ENCODE peak calls at places on chromosomes 7 and 10, in nine cellular contexts. N is Peyer's patch, V is glutamatergic neuron, S is C1 segment of cervical spinal cord, M is occipital lobe, R is non-pigmented ciliary epithelial cell, T is WERI-Rb-1, L is heart left ventricle, Q is neuronal stem cell. I is an unnamed sample.

GRCh38 chr7:99380032-99380822 is 5.7 kb downstream of the ARPC1B start:
- DNase-seq in R (no peak), T (no peak), N (no peak), V (no peak), S (peak), L (peak), Q (no peak), M (peak), I (peak)

GRCh38 chr7:48759431-48760080 is 164.8 kb upstream of the CDC14C start:
- DNase-seq in N (no peak), L (no peak), V (peak), R (no peak), S (no peak), M (no peak), T (peak), Q (no peak), I (no peak)

GRCh38 chr10:70442332-70442988 is 979 bp upstream of the NODAL start:
- DNase-seq in T (no peak), L (no peak), M (no peak), V (no peak), R (no peak), N (no peak), Q (no peak), S (no peak), I (no peak)

GRCh38 chr7:157302314-157302711 is 34.5 kb upstream of the DNAJB6 start:
- DNase-seq in T (no peak), M (no peak), V (no peak), Q (no peak), R (no peak), L (peak), S (peak), N (no peak), I (peak)

GRCh38 chr7:87225696-87226095 is 6.2 kb upstream of the TMEM243 start:
- DNase-seq in L (no peak), Q (no peak), S (no peak), V (no peak), N (no peak), T (no peak), M (no peak), R (no peak), I (no peak)

GRCh38 chr10:31921031-31921430 is 7.6 kb downstream of the ARHGAP12 start:
- DNase-seq in S (no peak), T (no peak), Q (no peak), R (no peak), L (no peak), V (no peak), M (no peak), N (no peak), I (no peak)

GRCh38 chr10:31366703-31367102 is 47.7 kb downstream of the ZEB1 start:
- DNase-seq in V (no peak), T (no peak), L (no peak), M (no peak), Q (no peak), N (no peak), S (no peak), R (no peak), I (no peak)

GRCh38 chr7:105935250-105935649 is 27.8 kb upstream of the CDHR3 start:
- DNase-seq in S (no peak), T (no peak), Q (no peak), R (no peak), L (no peak), M (no peak), N (no peak), V (no peak), I (no peak)

GRCh38 chr7:127337581-127337980 is 54.9 kb downstream of the ZNF800 start:
- DNase-seq in Q (no peak), N (no peak), S (no peak), T (no peak), V (no peak), M (no peak), R (no peak), L (peak), I (no peak)

GRCh38 chr10:133528845-133529575 is 1.8 kb downstream of the CYP2E1 start:
- DNase-seq in N (no peak), M (no peak), V (peak), T (peak), Q (no peak), S (no peak), R (no peak), L (no peak), I (no peak)

GRCh38 chr10:31947144-31947926 is 18.7 kb upstream of the ARHGAP12 start:
- DNase-seq in T (no peak), M (no peak), Q (no peak), S (no peak), L (no peak), N (no peak), V (no peak), R (peak), I (peak)

GRCh38 chr10:1939016-1939415 is 201.7 kb upstream of the ADARB2 start:
- DNase-seq in Q (no peak), N (no peak), R (no peak), M (no peak), V (no peak), T (no peak), L (no peak), S (no peak), I (no peak)

I was measured in Ammon's horn.